ENCODE peak calls at places on chromosomes 3 and 15, in four cellular contexts. U is astrocyte of the spinal cord, Z is adrenal gland, L is IMR-90. J is an unnamed sample.

GRCh38 chr3:178719036-178719635 is 182.9 kb downstream of the KCNMB2 start:
- DNase-seq in U (peak), Z (no peak), L (no peak), J (peak)

GRCh38 chr3:7421065-7421464 is 560.1 kb downstream of the GRM7 start:
- DNase-seq in U (no peak), Z (no peak), L (no peak), J (no peak)

GRCh38 chr15:70525551-70525950 is 237.8 kb downstream of the UACA start:
- DNase-seq in U (no peak), Z (no peak), L (no peak), J (no peak)

GRCh38 chr3:168467085-168467714 is 371.5 kb upstream of the GOLIM4 start:
- DNase-seq in U (peak), Z (no peak), L (peak), J (peak)

GRCh38 chr3:134197681-134198261 is 52.9 kb downstream of the RYK start:
- DNase-seq in U (peak), Z (no peak), L (peak), J (peak)

GRCh38 chr3:101588626-101589025 is 14.6 kb downstream of the PCNP start:
- DNase-seq in U (no peak), Z (no peak), L (no peak), J (no peak)

GRCh38 chr15:57961919-57962318 is 103.6 kb downstream of the ALDH1A2 start:
- DNase-seq in U (no peak), Z (no peak), L (no peak), J (no peak)

GRCh38 chr3:171353423-171353822 is 106.8 kb downstream of the TNIK start:
- DNase-seq in U (no peak), Z (no peak), L (peak), J (no peak)

GRCh38 chr3:74532446-74532845 is 82.0 kb downstream of the CNTN3 start:
- DNase-seq in U (peak), Z (no peak), L (peak), J (peak)

GRCh38 chr3:25447285-25447684 is 19.2 kb downstream of the RARB start:
- DNase-seq in U (no peak), Z (no peak), L (no peak), J (no peak)

GRCh38 chr3:31210068-31210650 is 315.7 kb upstream of the GADL1 start:
- DNase-seq in U (no peak), Z (no peak), L (no peak), J (no peak)
- TF ChIP-seq CTCF in U (no peak), Z (no peak), L (peak), J (peak)

GRCh38 chr3:183281126-183281797 is 28.2 kb downstream of the B3GNT5 start:
- DNase-seq in U (peak), Z (no peak), L (no peak), J (no peak)
- H3K4me3 ChIP-seq in U (no peak), Z (no peak), L (no peak), J (no peak)

DNA sequence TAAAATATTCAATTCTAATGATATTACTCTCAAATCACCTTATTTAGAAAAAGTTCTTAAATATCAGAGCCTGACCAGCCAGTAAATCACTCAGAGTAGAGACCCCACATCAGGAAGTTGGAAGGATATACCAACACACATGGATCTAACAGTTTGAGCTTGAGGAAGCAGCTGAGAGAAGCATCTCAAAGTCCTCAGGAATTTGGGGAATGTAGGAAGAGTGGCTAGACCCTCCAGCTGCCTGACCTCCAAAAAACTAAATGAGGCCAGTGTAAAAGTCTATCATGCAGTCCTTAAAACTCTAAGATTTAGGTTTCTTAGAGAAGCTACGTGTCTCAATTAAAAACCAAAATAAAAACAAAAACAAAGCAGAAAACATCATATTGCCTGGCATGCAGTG is 55.4 kb downstream of the SETD2 start:
- DNase-seq in U (no peak), Z (no peak), L (peak), J (no peak)
- TF ChIP-seq CTCF in U (no peak), Z (no peak), L (no peak), J (no peak)

DNA sequence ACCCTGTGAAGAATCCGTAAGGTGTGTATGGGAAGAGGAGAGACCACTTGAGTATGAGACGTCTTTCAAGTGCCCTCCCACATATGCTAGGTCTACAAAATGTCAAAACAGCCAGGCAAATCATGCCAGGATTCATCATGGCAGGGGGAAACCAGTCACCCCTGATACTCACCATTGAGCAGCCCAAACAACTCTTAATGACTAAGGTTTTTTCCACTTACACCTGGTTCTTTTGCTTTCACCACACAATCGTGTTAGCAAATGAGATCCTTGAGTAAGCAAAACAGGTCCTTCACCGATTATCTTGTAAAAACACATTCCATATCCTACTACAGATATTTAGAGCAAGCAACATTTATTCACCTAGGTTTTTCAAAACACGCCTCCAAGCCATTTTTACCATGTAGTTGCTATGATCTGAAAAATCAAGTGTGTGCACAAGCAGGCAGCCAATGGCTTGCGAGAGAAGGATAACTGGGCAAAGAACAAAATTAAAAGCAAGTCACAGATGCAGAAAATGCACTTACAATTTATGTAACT is 177.5 kb upstream of the LPP start:
- DNase-seq in U (no peak), Z (no peak), L (no peak), J (no peak)
- H3K4me3 ChIP-seq in U (no peak), Z (no peak), L (no peak), J (no peak)

DNA sequence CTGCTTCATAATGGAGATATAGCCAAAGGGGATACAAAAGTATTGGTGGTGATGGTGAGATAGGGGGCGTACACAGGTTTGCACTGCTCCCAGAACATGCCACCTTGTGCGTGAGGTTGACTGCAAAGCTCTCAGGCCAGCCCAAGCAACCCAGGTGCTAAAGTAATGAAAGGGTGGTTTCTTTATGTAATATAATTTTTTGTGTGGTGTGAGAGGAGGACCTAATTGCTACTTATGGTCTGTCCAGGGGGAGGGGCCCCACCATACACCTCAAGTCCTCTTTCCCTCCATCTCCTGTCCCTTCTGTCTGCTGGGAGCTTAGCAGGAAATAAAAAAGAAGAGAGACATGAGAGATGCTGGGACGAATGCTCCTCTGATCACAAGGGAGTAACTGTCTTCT is 53.8 kb downstream of the STARD5 start:
- DNase-seq in U (no peak), Z (no peak), L (no peak), J (no peak)
- TF ChIP-seq CTCF in U (no peak), Z (no peak), L (no peak), J (no peak)

GRCh38 chr15:60751985-60752952 is 273.3 kb upstream of the ICE2 start:
- DNase-seq in U (peak), Z (peak), L (peak), J (peak)

GRCh38 chr15:60757831-60758570 is 279.1 kb upstream of the ICE2 start:
- DNase-seq in U (no peak), Z (peak), L (no peak), J (no peak)

GRCh38 chr15:60757273-60757672 is 278.3 kb upstream of the ICE2 start:
- DNase-seq in U (no peak), Z (no peak), L (no peak), J (no peak)

GRCh38 chr15:60758961-60759729 is 280.2 kb upstream of the ICE2 start:
- DNase-seq in U (peak), Z (no peak), L (peak), J (peak)

DNA sequence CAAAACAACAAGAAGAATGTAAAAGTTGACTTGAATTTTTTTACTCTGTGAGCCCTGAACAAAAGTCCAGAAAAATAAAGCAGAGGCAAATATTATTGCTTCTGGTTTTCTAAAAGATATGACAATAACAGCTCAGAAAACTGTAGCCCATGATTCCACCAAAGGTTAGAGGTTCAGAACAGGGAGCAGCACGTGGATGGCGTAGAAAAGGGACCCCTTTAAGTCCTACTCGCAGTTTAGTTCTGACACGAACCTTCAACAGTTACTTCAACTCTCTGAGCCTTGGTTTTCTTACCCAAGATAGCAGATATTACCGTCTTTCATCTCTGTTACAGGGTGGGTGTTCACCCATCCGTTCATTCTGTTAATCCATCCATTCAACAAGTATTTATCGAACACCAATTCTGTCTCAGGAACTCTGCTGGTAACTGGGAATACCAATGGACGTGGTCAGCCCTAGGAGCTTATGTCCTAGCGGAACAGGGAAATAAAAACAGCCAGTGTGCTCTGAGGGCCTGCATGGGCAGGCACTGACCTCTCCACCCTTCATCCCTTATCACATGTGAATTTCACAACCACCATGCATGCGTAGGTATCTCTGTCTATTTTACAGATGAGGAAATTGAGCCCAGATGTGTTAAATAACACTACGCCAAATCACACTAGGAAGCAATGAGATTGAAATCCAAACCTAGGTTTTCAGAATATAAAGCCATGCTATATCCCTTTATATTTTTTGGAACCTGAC is 274.2 kb upstream of the ICE2 start:
- DNase-seq in U (no peak), Z (no peak), L (no peak), J (no peak)
- H3K4me3 ChIP-seq in U (no peak), Z (no peak), L (no peak), J (no peak)

GRCh38 chr3:108305484-108306172 is 9.3 kb downstream of the HHLA2 start:
- DNase-seq in U (no peak), Z (peak), L (no peak), J (no peak)
- TF ChIP-seq CTCF in U (no peak), Z (no peak), L (no peak), J (no peak)

GRCh38 chr15:85404156-85404921 is 23.9 kb downstream of the AKAP13 start:
- DNase-seq in U (no peak), Z (no peak), L (no peak), J (no peak)

GRCh38 chr15:85401108-85401765 is 20.8 kb downstream of the AKAP13 start:
- DNase-seq in U (no peak), Z (no peak), L (no peak), J (no peak)

GRCh38 chr15:85403745-85404144 is 23.3 kb downstream of the AKAP13 start:
- DNase-seq in U (peak), Z (peak), L (peak), J (no peak)

GRCh38 chr15:85404922-85405293 is 24.5 kb downstream of the AKAP13 start:
- DNase-seq in U (peak), Z (no peak), L (peak), J (no peak)

DNA sequence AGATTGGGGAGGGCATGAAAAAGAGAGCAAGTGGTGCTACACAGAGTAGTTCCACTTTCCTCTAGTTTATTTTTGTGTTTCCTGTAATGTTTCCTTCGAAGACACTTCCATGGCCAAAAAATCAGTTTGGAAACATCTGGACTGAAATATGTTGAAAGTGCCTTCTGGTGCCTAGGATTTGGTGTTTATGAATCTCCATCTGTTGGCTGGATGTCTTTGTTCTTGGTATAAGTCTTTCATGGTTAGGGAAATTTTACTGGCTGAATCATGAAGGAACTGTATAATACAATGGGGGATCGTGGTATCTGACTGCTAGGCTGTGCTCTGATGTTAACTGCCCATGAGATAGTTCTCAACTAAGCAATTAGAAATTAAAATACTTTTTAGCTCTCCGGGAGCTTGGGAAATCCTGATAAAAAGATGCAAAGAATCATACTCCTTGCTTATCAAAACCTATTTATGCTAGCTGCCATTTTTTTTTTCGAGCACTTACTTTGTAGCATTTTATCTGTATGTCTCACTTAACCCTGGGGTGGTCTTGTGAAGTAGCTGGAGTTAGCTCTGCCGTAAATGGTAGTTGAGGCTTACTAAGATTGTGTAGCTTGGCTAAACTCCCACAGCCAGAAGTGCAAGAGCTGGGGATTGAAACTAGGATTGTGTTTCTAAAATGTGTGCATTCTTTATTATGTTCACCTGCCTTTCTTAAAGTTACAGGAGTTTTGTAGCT is 22.0 kb downstream of the AKAP13 start:
- DNase-seq in U (peak), Z (no peak), L (peak), J (no peak)
- H3K4me3 ChIP-seq in U (no peak), Z (no peak), L (peak), J (no peak)

GRCh38 chr3:187763850-187764648 is 18.8 kb upstream of the BCL6 start:
- DNase-seq in U (no peak), Z (no peak), L (no peak), J (no peak)
- TF ChIP-seq CTCF in U (no peak), Z (no peak), L (no peak), J (no peak)